ENCODE peak calls at places on chromosomes 5 and 9, in six cellular contexts. C is GM10248; I is suprapubic skin; G is activated T-helper 9 cell treated with anti-CD3 and anti-CD28 coated beads, Interleukin-2, amount 50 U/mL, for 16 hours; V is omental fat pad; R is stimulated activated CD8-positive, alpha-beta memory T cell treated with anti-CD3 and anti-CD28 coated beads, Interleukin-4, amount 100 ng/mL, for 4 hours. A is an unnamed sample.

GRCh38 chr5:172694061-172694460 is 53.0 kb downstream of the NEURL1B start:
- DNase-seq in I (no peak), C (no peak), V (no peak), R (no peak), G (no peak), A (no peak)

GRCh38 chr5:75588666-75589065 is 22.6 kb upstream of the ANKDD1B start:
- DNase-seq in C (no peak), V (no peak), I (no peak), G (no peak), R (no peak), A (no peak)

GRCh38 chr5:128637031-128637430 is 99.0 kb upstream of the FBN2 start:
- DNase-seq in G (no peak), C (no peak), R (no peak), I (no peak), V (no peak), A (no peak)

GRCh38 chr9:36924071-36924470 is 110.0 kb downstream of the PAX5 start:
- DNase-seq in R (no peak), V (no peak), C (no peak), I (no peak), G (no peak), A (no peak)

GRCh38 chr5:168312606-168313297 is 21.3 kb downstream of the WWC1 start:
- DNase-seq in G (no peak), I (no peak), C (no peak), R (no peak), V (no peak), A (no peak)

GRCh38 chr9:132487351-132487791 is 77.4 kb downstream of the CFAP77 start:
- DNase-seq in V (no peak), I (no peak), R (no peak), C (no peak), G (no peak), A (no peak)

GRCh38 chr5:92641031-92641962 is 939.7 kb downstream of the NR2F1-AS1 start:
- DNase-seq in G (no peak), I (no peak), R (no peak), V (no peak), C (no peak), A (no peak)

GRCh38 chr5:39102684-39103155 is 28.5 kb upstream of the RICTOR start:
- DNase-seq in I (no peak), V (no peak), G (no peak), R (no peak), C (no peak), A (no peak)

GRCh38 chr9:123251741-123252140 is 16.6 kb downstream of the STRBP start:
- DNase-seq in G (no peak), I (no peak), C (no peak), V (no peak), R (no peak), A (no peak)

GRCh38 chr5:169991115-169991514 is 10.8 kb upstream of the INSYN2B start:
- DNase-seq in C (no peak), V (no peak), G (no peak), I (no peak), R (no peak), A (no peak)

GRCh38 chr9:33012328-33013068 is 11.1 kb upstream of the APTX start:
- DNase-seq in V (no peak), G (no peak), I (no peak), C (no peak), R (no peak), A (no peak)

GRCh38 chr5:29944327-29944726 is 1249.2 kb upstream of the CDH6 start:
- DNase-seq in C (no peak), G (no peak), V (no peak), I (no peak), R (no peak), A (no peak)

GRCh38 chr5:55231476-55232193 is 1.8 kb downstream of the CCNO start:
- DNase-seq in C (peak), I (no peak), G (no peak), R (no peak), V (no peak), A (no peak)

GRCh38 chr5:128135286-128135685 is 51.7 kb downstream of the SLC12A2 start:
- DNase-seq in R (no peak), G (no peak), V (no peak), C (no peak), I (no peak), A (no peak)

GRCh38 chr5:106940986-106941385 is 729.8 kb downstream of the EFNA5 start:
- DNase-seq in V (no peak), C (no peak), G (no peak), I (no peak), R (no peak), A (no peak)

GRCh38 chr5:19547640-19548039 is 440.4 kb downstream of the CDH18 start:
- DNase-seq in I (no peak), V (no peak), C (no peak), R (no peak), G (no peak), A (no peak)

GRCh38 chr5:120568716-120569115 is 104.6 kb downstream of the PRR16 start:
- DNase-seq in C (no peak), I (no peak), V (no peak), G (no peak), R (no peak), A (no peak)

A was measured in NCI-H187 treated with DMSO at 0.1 percent for 48 hours.